ENCODE peak calls at places on chromosomes 2 and 18, in seven cellular contexts. One of them, this sample, is unnamed.
A peak's percentile ranks its signal among the peaks of the same experiment; 100 is the strongest.

GRCh38 chr2:131023758-131024157 is 69.5 kb downstream of the FAM168B start:
- DNase-seq in cardiac muscle cell: no peak
- DNase-seq in spleen: no peak
- DNase-seq in lower lobe of right lung: no peak
- DNase-seq in neural progenitor cell: no peak
- DNase-seq in adrenal gland: no peak
- DNase-seq in neuronal stem cell: no peak
- DNase-seq in this sample: no peak

GRCh38 chr2:236823976-236824375 is 254.4 kb downstream of the ACKR3 start:
- DNase-seq in cardiac muscle cell: no peak
- DNase-seq in spleen: no peak
- DNase-seq in lower lobe of right lung: no peak
- DNase-seq in neural progenitor cell: peak; percentile 36
- DNase-seq in adrenal gland: no peak
- DNase-seq in neuronal stem cell: no peak
- DNase-seq in this sample: no peak

GRCh38 chr18:58567453-58568196 is 61.3 kb downstream of the ALPK2 start:
- DNase-seq in cardiac muscle cell: peak; percentile 82
- DNase-seq in spleen: no peak
- DNase-seq in lower lobe of right lung: no peak
- DNase-seq in neural progenitor cell: no peak
- DNase-seq in adrenal gland: no peak
- DNase-seq in neuronal stem cell: no peak
- DNase-seq in this sample: peak; percentile 56

GRCh38 chr2:119461811-119462210 is 30.2 kb downstream of the TMEM37 start:
- DNase-seq in cardiac muscle cell: no peak
- DNase-seq in spleen: peak; percentile 39
- DNase-seq in lower lobe of right lung: no peak
- DNase-seq in neural progenitor cell: no peak
- DNase-seq in adrenal gland: no peak
- DNase-seq in neuronal stem cell: no peak
- DNase-seq in this sample: no peak

GRCh38 chr2:55309441-55309840 is 40.4 kb upstream of the MTIF2 start:
- DNase-seq in cardiac muscle cell: peak; percentile 68
- DNase-seq in spleen: no peak
- DNase-seq in lower lobe of right lung: no peak
- DNase-seq in neural progenitor cell: no peak
- DNase-seq in adrenal gland: no peak
- DNase-seq in neuronal stem cell: no peak
- DNase-seq in this sample: no peak

GRCh38 chr18:10085405-10085804 is 171.6 kb downstream of the VAPA start:
- DNase-seq in cardiac muscle cell: peak; percentile 37
- DNase-seq in spleen: no peak
- DNase-seq in lower lobe of right lung: no peak
- DNase-seq in neural progenitor cell: no peak
- DNase-seq in adrenal gland: no peak
- DNase-seq in neuronal stem cell: no peak
- DNase-seq in this sample: no peak

GRCh38 chr2:57878573-57878910 is 168.1 kb upstream of the VRK2 start:
- DNase-seq in cardiac muscle cell: no peak
- DNase-seq in spleen: no peak
- DNase-seq in lower lobe of right lung: no peak
- DNase-seq in neural progenitor cell: no peak
- DNase-seq in adrenal gland: no peak
- DNase-seq in neuronal stem cell: no peak
- DNase-seq in this sample: no peak

GRCh38 chr2:122519366-122519765 is 763.9 kb downstream of the TSN start:
- DNase-seq in cardiac muscle cell: no peak
- DNase-seq in spleen: no peak
- DNase-seq in lower lobe of right lung: no peak
- DNase-seq in neural progenitor cell: peak; percentile 10
- DNase-seq in adrenal gland: no peak
- DNase-seq in neuronal stem cell: no peak
- DNase-seq in this sample: no peak

GRCh38 chr2:182057002-182057401 is 71.3 kb downstream of the PPP1R1C start:
- DNase-seq in cardiac muscle cell: no peak
- DNase-seq in spleen: no peak
- DNase-seq in lower lobe of right lung: no peak
- DNase-seq in neural progenitor cell: no peak
- DNase-seq in adrenal gland: no peak
- DNase-seq in neuronal stem cell: no peak
- DNase-seq in this sample: no peak

GRCh38 chr2:165596788-165597187 is 127.3 kb downstream of the CSRNP3 start:
- DNase-seq in cardiac muscle cell: no peak
- DNase-seq in spleen: no peak
- DNase-seq in lower lobe of right lung: no peak
- DNase-seq in neural progenitor cell: no peak
- DNase-seq in adrenal gland: no peak
- DNase-seq in neuronal stem cell: no peak
- DNase-seq in this sample: no peak

GRCh38 chr2:165594935-165595255 is 125.4 kb downstream of the CSRNP3 start:
- DNase-seq in cardiac muscle cell: no peak
- DNase-seq in spleen: no peak
- DNase-seq in lower lobe of right lung: no peak
- DNase-seq in neural progenitor cell: no peak
- DNase-seq in adrenal gland: no peak
- DNase-seq in neuronal stem cell: no peak
- DNase-seq in this sample: no peak

GRCh38 chr2:165593081-165593480 is 123.6 kb downstream of the CSRNP3 start:
- DNase-seq in cardiac muscle cell: no peak
- DNase-seq in spleen: no peak
- DNase-seq in lower lobe of right lung: no peak
- DNase-seq in neural progenitor cell: no peak
- DNase-seq in adrenal gland: no peak
- DNase-seq in neuronal stem cell: no peak
- DNase-seq in this sample: no peak

GRCh38 chr2:165594231-165594934 is 124.9 kb downstream of the CSRNP3 start:
- DNase-seq in cardiac muscle cell: no peak
- DNase-seq in spleen: no peak
- DNase-seq in lower lobe of right lung: no peak
- DNase-seq in neural progenitor cell: no peak
- DNase-seq in adrenal gland: no peak
- DNase-seq in neuronal stem cell: no peak
- DNase-seq in this sample: no peak
- H3K4me1 ChIP-seq in cardiac muscle cell: no peaks in the 10 kb centered on the region
- H3K4me1 ChIP-seq in spleen: peaks cover 6% of the 10 kb centered on the region
- H3K4me1 ChIP-seq in lower lobe of right lung: no peaks in the 10 kb centered on the region
- H3K4me1 ChIP-seq in neural progenitor cell: no peaks in the 10 kb centered on the region
- H3K4me1 ChIP-seq in adrenal gland: no peaks in the 10 kb centered on the region
- H3K4me1 ChIP-seq in neuronal stem cell: no peaks in the 10 kb centered on the region
- H3K4me1 ChIP-seq in this sample: no peaks in the 10 kb centered on the region

GRCh38 chr2:65349863-65350262 is 82.5 kb downstream of the SPRED2 start:
- DNase-seq in cardiac muscle cell: peak; percentile 80
- DNase-seq in spleen: no peak
- DNase-seq in lower lobe of right lung: peak; percentile 52
- DNase-seq in neural progenitor cell: peak; percentile 43
- DNase-seq in adrenal gland: peak; percentile 74
- DNase-seq in neuronal stem cell: no peak
- DNase-seq in this sample: no peak
- H3K27ac ChIP-seq in cardiac muscle cell: no peak overlapping the region
- H3K27ac ChIP-seq in spleen: no peak overlapping the region
- H3K27ac ChIP-seq in lower lobe of right lung: no peak overlapping the region
- H3K27ac ChIP-seq in neural progenitor cell: no peak overlapping the region
- H3K27ac ChIP-seq in adrenal gland: no peak overlapping the region
- H3K27ac ChIP-seq in neuronal stem cell: no peak overlapping the region
- H3K27ac ChIP-seq in this sample: no peak overlapping the region

GRCh38 chr18:49723648-49724180 is 89.6 kb downstream of the ACAA2 start:
- DNase-seq in cardiac muscle cell: peak; percentile 77
- DNase-seq in spleen: no peak
- DNase-seq in lower lobe of right lung: no peak
- DNase-seq in neural progenitor cell: no peak
- DNase-seq in adrenal gland: no peak
- DNase-seq in neuronal stem cell: no peak
- DNase-seq in this sample: no peak
- H3K4me1 ChIP-seq in cardiac muscle cell: peaks cover 11% of the 10 kb centered on the region
- H3K4me1 ChIP-seq in spleen: no peaks in the 10 kb centered on the region
- H3K4me1 ChIP-seq in lower lobe of right lung: peaks cover 26% of the 10 kb centered on the region
- H3K4me1 ChIP-seq in neural progenitor cell: peaks cover 12% of the 10 kb centered on the region
- H3K4me1 ChIP-seq in adrenal gland: no peaks in the 10 kb centered on the region
- H3K4me1 ChIP-seq in neuronal stem cell: peaks cover 11% of the 10 kb centered on the region
- H3K4me1 ChIP-seq in this sample: no peaks in the 10 kb centered on the region

GRCh38 chr2:157124731-157125130 is 132.8 kb upstream of the GALNT5 start:
- DNase-seq in cardiac muscle cell: no peak
- DNase-seq in spleen: no peak
- DNase-seq in lower lobe of right lung: no peak
- DNase-seq in neural progenitor cell: no peak
- DNase-seq in adrenal gland: no peak
- DNase-seq in neuronal stem cell: no peak
- DNase-seq in this sample: no peak
- H3K27ac ChIP-seq in cardiac muscle cell: no peak overlapping the region
- H3K27ac ChIP-seq in spleen: no peak overlapping the region
- H3K27ac ChIP-seq in lower lobe of right lung: no peak overlapping the region
- H3K27ac ChIP-seq in neural progenitor cell: no peak overlapping the region
- H3K27ac ChIP-seq in adrenal gland: no peak overlapping the region
- H3K27ac ChIP-seq in neuronal stem cell: no peak overlapping the region
- H3K27ac ChIP-seq in this sample: no peak overlapping the region

GRCh38 chr2:36432479-36432878 is 76.9 kb downstream of the CRIM1 start:
- DNase-seq in cardiac muscle cell: no peak
- DNase-seq in spleen: no peak
- DNase-seq in lower lobe of right lung: no peak
- DNase-seq in neural progenitor cell: peak; percentile 51
- DNase-seq in adrenal gland: no peak
- DNase-seq in neuronal stem cell: no peak
- DNase-seq in this sample: no peak
- H3K4me1 ChIP-seq in cardiac muscle cell: no peaks in the 10 kb centered on the region
- H3K4me1 ChIP-seq in spleen: peaks cover 43% of the 10 kb centered on the region
- H3K4me1 ChIP-seq in lower lobe of right lung: peaks cover 47% of the 10 kb centered on the region
- H3K4me1 ChIP-seq in neural progenitor cell: peaks cover 25% of the 10 kb centered on the region
- H3K4me1 ChIP-seq in adrenal gland: no peaks in the 10 kb centered on the region
- H3K4me1 ChIP-seq in neuronal stem cell: peaks cover 7% of the 10 kb centered on the region
- H3K4me1 ChIP-seq in this sample: peaks cover 63% of the 10 kb centered on the region

GRCh38 chr2:189522435-189523151 is 58.0 kb downstream of the SLC40A1 start:
- DNase-seq in cardiac muscle cell: peak; percentile 25
- DNase-seq in spleen: no peak
- DNase-seq in lower lobe of right lung: no peak
- DNase-seq in neural progenitor cell: no peak
- DNase-seq in adrenal gland: no peak
- DNase-seq in neuronal stem cell: no peak
- DNase-seq in this sample: no peak
- H3K27ac ChIP-seq in cardiac muscle cell: no peak overlapping the region
- H3K27ac ChIP-seq in spleen: peak overlapping the region; percentile 34
- H3K27ac ChIP-seq in lower lobe of right lung: peak overlapping the region; percentile 18
- H3K27ac ChIP-seq in neural progenitor cell: no peak overlapping the region
- H3K27ac ChIP-seq in adrenal gland: no peak overlapping the region
- H3K27ac ChIP-seq in neuronal stem cell: no peak overlapping the region
- H3K27ac ChIP-seq in this sample: peak overlapping the region; percentile 79

GRCh38 chr2:124580263-124580662 is 555.2 kb downstream of the CNTNAP5 start:
- DNase-seq in cardiac muscle cell: no peak
- DNase-seq in spleen: no peak
- DNase-seq in lower lobe of right lung: no peak
- DNase-seq in neural progenitor cell: no peak
- DNase-seq in adrenal gland: no peak
- DNase-seq in neuronal stem cell: no peak
- DNase-seq in this sample: no peak
- H3K4me1 ChIP-seq in cardiac muscle cell: no peaks in the 10 kb centered on the region
- H3K4me1 ChIP-seq in spleen: no peaks in the 10 kb centered on the region
- H3K4me1 ChIP-seq in lower lobe of right lung: no peaks in the 10 kb centered on the region
- H3K4me1 ChIP-seq in neural progenitor cell: no peaks in the 10 kb centered on the region
- H3K4me1 ChIP-seq in adrenal gland: no peaks in the 10 kb centered on the region
- H3K4me1 ChIP-seq in neuronal stem cell: peaks cover 1% of the 10 kb centered on the region
- H3K4me1 ChIP-seq in this sample: no peaks in the 10 kb centered on the region